ENCODE peak calls at places on chromosomes 16 and 17, in six cellular contexts. W is CD4-positive, alpha-beta T cell; V is HL-60; Y is AG10803; H is fibroblast of the aortic adventitia; C is B cell. X is an unnamed sample.

GRCh38 chr17:13786000-13786598 is 184.4 kb upstream of the HS3ST3A1 start:
- DNase-seq in H (peak; percentile 63), C (no peak), W (no peak), Y (peak; percentile 50), V (no peak), X (no peak)

GRCh38 chr17:57911834-57912673 is 43.2 kb downstream of the CUEDC1 start:
- DNase-seq in W (no peak), C (no peak), V (no peak), H (peak; percentile 89), Y (peak; percentile 79), X (no peak)

GRCh38 chr16:48323783-48324775 is 61.1 kb downstream of the SIAH1 start:
- DNase-seq in Y (peak; percentile 74), V (no peak), H (peak; percentile 55), W (no peak), C (no peak), X (no peak)

GRCh38 chr17:81210868-81211267 is 11.9 kb downstream of the CEP131 start:
- DNase-seq in W (no peak), C (no peak), V (no peak), Y (no peak), H (peak; percentile 55), X (no peak)

GRCh38 chr17:7213895-7214299 is 5.7 kb downstream of the DLG4 start:
- DNase-seq in W (no peak), H (peak; percentile 69), Y (peak; percentile 71), V (no peak), C (peak; percentile 86), X (peak; percentile 79)

GRCh38 chr17:28484296-28484695 is 10.9 kb downstream of the SLC13A2 start:
- DNase-seq in W (no peak), H (no peak), V (no peak), C (no peak), Y (no peak), X (no peak)

GRCh38 chr16:57096793-57097192 is 4.4 kb downstream of the CPNE2 start:
- DNase-seq in V (no peak), C (no peak), Y (no peak), W (no peak), H (no peak), X (no peak)

GRCh38 chr17:3944485-3945388 is 19.5 kb downstream of the ATP2A3 start:
- DNase-seq in C (peak; percentile 60), Y (peak; percentile 49), W (no peak), H (peak; percentile 49), V (no peak), X (no peak)

GRCh38 chr17:61203765-61204164 is 195.9 kb upstream of the TBX2 start:
- DNase-seq in V (no peak), H (no peak), Y (no peak), W (no peak), C (no peak), X (no peak)

GRCh38 chr17:45223541-45224528 is 2.1 kb downstream of the FMNL1 start:
- DNase-seq in V (no peak), H (no peak), W (no peak), Y (no peak), C (peak; percentile 49), X (no peak)

GRCh38 chr16:53073053-53073452 is 18.3 kb downstream of the CHD9 start:
- DNase-seq in Y (no peak), V (no peak), W (no peak), H (no peak), C (no peak), X (no peak)

GRCh38 chr17:44144966-44145739 is 3.4 kb downstream of the HROB start:
- DNase-seq in H (peak; percentile 61), V (no peak), C (no peak), Y (no peak), W (no peak), X (no peak)

GRCh38 chr17:77458202-77459017 is 317.6 kb downstream of the SEC14L1 start:
- DNase-seq in Y (no peak), W (no peak), V (no peak), H (no peak), C (no peak), X (no peak)

GRCh38 chr17:149897-150575 is 12.7 kb downstream of the SCGB1C2 start:
- DNase-seq in H (no peak), V (no peak), Y (no peak), C (no peak), W (no peak), X (peak; percentile 16)

GRCh38 chr16:64278196-64278595 is 843.7 kb downstream of the CDH11 start:
- DNase-seq in Y (peak; percentile 43), V (no peak), H (peak; percentile 18), W (no peak), C (no peak), X (no peak)

GRCh38 chr17:74274060-74274702 is at the start of gene DNAI2:
- DNase-seq in W (no peak), C (peak; percentile 15), H (no peak), Y (no peak), V (no peak), X (no peak)

GRCh38 chr17:81821603-81822311 is 11.3 kb downstream of the MCRIP1 start:
- DNase-seq in H (peak; percentile 55), V (peak; percentile 61), Y (peak; percentile 73), C (no peak), W (no peak), X (no peak)

GRCh38 chr16:72355561-72355960 is 183.6 kb upstream of the PMFBP1 start:
- DNase-seq in Y (peak; percentile 83), W (no peak), H (peak; percentile 50), C (no peak), V (no peak), X (no peak)

GRCh38 chr17:78889525-78889924 is 13.5 kb downstream of the CEP295NL start:
- DNase-seq in W (no peak), H (no peak), V (no peak), Y (no peak), C (peak; percentile 76), X (peak; percentile 83)

GRCh38 chr17:69170377-69170776 is 28.7 kb upstream of the ABCA6 start:
- DNase-seq in H (no peak), C (no peak), Y (no peak), W (no peak), V (peak; percentile 34), X (no peak)

GRCh38 chr17:75950850-75951554 is 10.2 kb upstream of the FBF1 start:
- DNase-seq in Y (peak; percentile 31), H (peak; percentile 34), C (no peak), V (no peak), W (no peak), X (no peak)

GRCh38 chr16:75024182-75024581 is 25.4 kb downstream of the ZNRF1 start:
- DNase-seq in V (no peak), C (no peak), Y (no peak), H (no peak), W (no peak), X (no peak)

GRCh38 chr16:75023019-75023418 is 24.2 kb downstream of the ZNRF1 start:
- DNase-seq in H (no peak), W (no peak), C (no peak), Y (no peak), V (no peak), X (no peak)

GRCh38 chr16:75022567-75022966 is 23.7 kb downstream of the ZNRF1 start:
- DNase-seq in C (no peak), W (no peak), V (no peak), H (no peak), Y (no peak), X (no peak)

GRCh38 chr16:75025766-75026165 is 26.9 kb downstream of the ZNRF1 start:
- DNase-seq in C (no peak), W (no peak), Y (no peak), V (no peak), H (peak; percentile 42), X (no peak)

GRCh38 chr16:75024591-75024990 is 25.8 kb downstream of the ZNRF1 start:
- DNase-seq in Y (no peak), V (no peak), C (no peak), H (no peak), W (no peak), X (no peak)
- TF ChIP-seq CTCF in Y (no peak), V (no peak), C (no peak), H (no peak), W (no peak), X (no peak)

GRCh38 chr16:86319871-86320270 is 190.5 kb upstream of the FOXF1 start:
- DNase-seq in V (peak; percentile 54), W (no peak), C (no peak), H (peak; percentile 31), Y (peak; percentile 46), X (no peak)
- TF ChIP-seq CTCF in V (no peak), W (no peak), C (no peak), H (no peak), Y (no peak), X (no peak)

GRCh38 chr17:66695098-66695497 is 139.8 kb upstream of the CACNG5 start:
- DNase-seq in H (no peak), C (no peak), V (no peak), W (no peak), Y (no peak), X (no peak)

GRCh38 chr17:66689192-66689591 is 145.7 kb upstream of the CACNG5 start:
- DNase-seq in W (no peak), V (no peak), H (no peak), C (no peak), Y (no peak), X (no peak)

GRCh38 chr17:66690166-66690565 is 144.8 kb upstream of the CACNG5 start:
- DNase-seq in H (no peak), V (no peak), C (no peak), Y (no peak), W (no peak), X (no peak)

GRCh38 chr17:66687570-66688284 is 147.2 kb upstream of the CACNG5 start:
- DNase-seq in V (no peak), W (no peak), C (no peak), Y (no peak), H (no peak), X (no peak)

DNA sequence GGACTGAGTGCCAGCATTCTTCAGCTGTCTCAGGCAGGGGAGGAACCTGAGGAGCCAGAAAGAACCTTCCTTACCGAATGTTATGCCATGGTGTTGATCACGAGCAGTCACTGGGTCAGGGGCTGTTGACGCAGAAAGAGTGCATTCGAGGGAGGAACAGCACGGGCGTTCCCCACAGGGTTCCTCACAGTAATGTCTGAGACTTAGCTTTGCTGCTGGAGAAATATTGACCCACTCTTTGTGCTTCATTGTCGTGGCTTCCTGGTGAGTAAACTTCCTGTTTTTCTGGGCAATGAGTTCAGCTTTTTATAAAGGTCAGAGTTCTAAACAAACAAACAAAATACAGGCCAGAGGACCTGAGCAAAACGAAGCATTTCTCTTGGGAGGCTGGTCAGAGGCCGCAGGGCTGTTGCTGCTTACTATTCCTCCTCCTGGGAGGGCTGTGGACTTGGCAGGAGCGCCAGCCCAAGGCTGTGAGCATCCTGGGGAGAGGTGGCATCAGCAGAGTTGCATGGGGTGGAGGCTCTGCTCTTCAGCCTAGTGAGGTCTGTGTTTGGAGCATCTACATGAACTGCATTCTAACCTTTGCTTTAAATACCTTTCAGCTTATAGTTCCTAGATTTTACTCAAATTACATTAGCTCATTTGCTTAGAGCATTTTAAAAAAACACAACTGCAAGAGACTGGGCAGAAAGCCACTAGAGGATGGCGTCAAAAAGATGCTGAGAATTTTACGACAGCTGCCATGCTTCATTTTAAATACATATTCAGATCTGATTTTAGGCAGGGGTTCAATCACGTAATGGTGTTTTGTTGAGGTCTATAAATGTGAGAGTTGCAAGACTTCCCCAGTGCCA is 143.0 kb upstream of the CACNG5 start:
- DNase-seq in V (no peak), W (no peak), H (peak; percentile 26), Y (no peak), C (no peak), X (no peak)
- TF ChIP-seq CTCF in V (no peak), W (no peak), H (no peak), Y (no peak), C (no peak), X (no peak)

DNA sequence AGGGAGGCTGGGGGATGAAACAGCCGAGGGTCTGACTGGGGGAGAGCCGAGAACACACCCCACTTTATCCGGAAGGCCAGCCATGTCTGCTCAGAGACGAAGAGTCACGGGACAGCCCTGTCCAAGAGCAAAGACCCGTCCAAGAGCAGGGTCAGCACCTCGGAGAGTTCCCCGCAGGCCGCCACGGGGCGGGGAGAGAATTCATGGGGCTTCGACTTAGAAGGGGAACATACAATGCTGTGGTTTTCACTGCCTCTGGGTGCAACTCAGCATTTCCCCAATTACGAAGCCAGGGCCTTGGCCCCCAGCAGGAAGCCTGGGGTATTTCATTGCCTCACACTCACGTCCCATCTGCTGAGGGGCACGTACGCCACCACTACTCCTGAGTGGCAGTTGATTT is 59.3 kb downstream of the JPH3 start:
- DNase-seq in W (no peak), H (peak; percentile 51), V (peak; percentile 45), Y (peak; percentile 39), C (peak; percentile 35), X (no peak)
- TF ChIP-seq CTCF in W (no peak), H (no peak), V (no peak), Y (no peak), C (no peak), X (no peak)

X was measured in CD14-positive monocyte.